ENCODE peak calls at places on chromosomes 2 and 18, in ten cellular contexts. One of them, this sample, is unnamed.

GRCh38 chr18:70781860-70782453 is 493.1 kb downstream of the SOCS6 start:
- DNase-seq in kidney epithelial cell: no peak
- DNase-seq in thyroid gland: peak
- DNase-seq in K562: peak
- DNase-seq in GM13976: peak
- DNase-seq in AG04450: peak
- DNase-seq in H9: peak
- DNase-seq in D721Med: no peak
- DNase-seq in GM20000: peak
- DNase-seq in ovary: no peak
- DNase-seq in this sample: no peak

GRCh38 chr2:157055660-157056199 is 201.8 kb upstream of the GALNT5 start:
- DNase-seq in D721Med: no peak
- DNase-seq in thyroid gland: no peak
- DNase-seq in GM13976: no peak
- DNase-seq in H9: no peak
- DNase-seq in kidney epithelial cell: no peak
- DNase-seq in K562: no peak
- DNase-seq in AG04450: no peak
- DNase-seq in ovary: no peak
- DNase-seq in GM20000: no peak
- DNase-seq in this sample: no peak

GRCh38 chr2:182132605-182133004 is 147.0 kb downstream of the PPP1R1C start:
- DNase-seq in H9: no peak
- DNase-seq in AG04450: no peak
- DNase-seq in D721Med: no peak
- DNase-seq in ovary: no peak
- DNase-seq in GM13976: no peak
- DNase-seq in thyroid gland: no peak
- DNase-seq in K562: no peak
- DNase-seq in GM20000: no peak
- DNase-seq in kidney epithelial cell: no peak
- DNase-seq in this sample: no peak

GRCh38 chr2:156649596-156649995 is 213.4 kb downstream of the GPD2 start:
- DNase-seq in thyroid gland: peak
- DNase-seq in kidney epithelial cell: no peak
- DNase-seq in AG04450: no peak
- DNase-seq in H9: no peak
- DNase-seq in GM13976: no peak
- DNase-seq in K562: no peak
- DNase-seq in ovary: no peak
- DNase-seq in GM20000: no peak
- DNase-seq in D721Med: no peak
- DNase-seq in this sample: no peak

GRCh38 chr2:131047920-131048560 is 45.2 kb downstream of the FAM168B start:
- DNase-seq in thyroid gland: no peak
- DNase-seq in AG04450: no peak
- DNase-seq in GM20000: no peak
- DNase-seq in K562: no peak
- DNase-seq in H9: no peak
- DNase-seq in D721Med: no peak
- DNase-seq in GM13976: no peak
- DNase-seq in ovary: no peak
- DNase-seq in kidney epithelial cell: no peak
- DNase-seq in this sample: no peak

GRCh38 chr2:64035067-64035942 is 16.1 kb upstream of the VPS54 start:
- DNase-seq in ovary: no peak
- DNase-seq in D721Med: no peak
- DNase-seq in GM13976: no peak
- DNase-seq in thyroid gland: no peak
- DNase-seq in H9: no peak
- DNase-seq in kidney epithelial cell: no peak
- DNase-seq in AG04450: no peak
- DNase-seq in K562: no peak
- DNase-seq in GM20000: no peak
- DNase-seq in this sample: no peak

GRCh38 chr2:133362061-133362476 is 206.2 kb downstream of the NCKAP5 start:
- DNase-seq in thyroid gland: no peak
- DNase-seq in D721Med: no peak
- DNase-seq in H9: no peak
- DNase-seq in kidney epithelial cell: no peak
- DNase-seq in ovary: no peak
- DNase-seq in GM13976: no peak
- DNase-seq in K562: no peak
- DNase-seq in GM20000: no peak
- DNase-seq in AG04450: peak
- DNase-seq in this sample: no peak

GRCh38 chr2:3175568-3175955 is 202.1 kb downstream of the EIPR1 start:
- DNase-seq in ovary: no peak
- DNase-seq in AG04450: no peak
- DNase-seq in GM13976: no peak
- DNase-seq in kidney epithelial cell: no peak
- DNase-seq in D721Med: no peak
- DNase-seq in K562: no peak
- DNase-seq in H9: no peak
- DNase-seq in GM20000: no peak
- DNase-seq in thyroid gland: no peak
- DNase-seq in this sample: no peak

GRCh38 chr2:64327510-64328414 is 126.2 kb upstream of the LGALSL start:
- DNase-seq in D721Med: no peak
- DNase-seq in H9: peak
- DNase-seq in GM13976: peak
- DNase-seq in GM20000: peak
- DNase-seq in thyroid gland: no peak
- DNase-seq in kidney epithelial cell: no peak
- DNase-seq in K562: no peak
- DNase-seq in ovary: no peak
- DNase-seq in AG04450: no peak
- DNase-seq in this sample: no peak

GRCh38 chr2:39024833-39025232 is 96.0 kb downstream of the SOS1 start:
- DNase-seq in GM20000: no peak
- DNase-seq in K562: no peak
- DNase-seq in kidney epithelial cell: peak
- DNase-seq in D721Med: no peak
- DNase-seq in H9: no peak
- DNase-seq in GM13976: no peak
- DNase-seq in thyroid gland: no peak
- DNase-seq in ovary: no peak
- DNase-seq in AG04450: no peak
- DNase-seq in this sample: no peak

GRCh38 chr2:187842978-187843847 is 289.0 kb upstream of the TFPI start:
- DNase-seq in GM13976: peak
- DNase-seq in D721Med: no peak
- DNase-seq in H9: no peak
- DNase-seq in ovary: no peak
- DNase-seq in K562: peak
- DNase-seq in thyroid gland: no peak
- DNase-seq in GM20000: peak
- DNase-seq in kidney epithelial cell: peak
- DNase-seq in AG04450: peak
- DNase-seq in this sample: no peak

GRCh38 chr2:121561617-121562268 is 31.1 kb downstream of the RNU4ATAC start:
- DNase-seq in GM13976: no peak
- DNase-seq in D721Med: no peak
- DNase-seq in kidney epithelial cell: no peak
- DNase-seq in AG04450: no peak
- DNase-seq in GM20000: no peak
- DNase-seq in H9: no peak
- DNase-seq in ovary: no peak
- DNase-seq in thyroid gland: no peak
- DNase-seq in K562: no peak
- DNase-seq in this sample: no peak

GRCh38 chr2:113851640-113852039 is 38.2 kb upstream of the ACTR3 start:
- DNase-seq in H9: no peak
- DNase-seq in ovary: peak
- DNase-seq in D721Med: no peak
- DNase-seq in thyroid gland: no peak
- DNase-seq in K562: no peak
- DNase-seq in kidney epithelial cell: no peak
- DNase-seq in GM20000: no peak
- DNase-seq in AG04450: no peak
- DNase-seq in GM13976: no peak
- DNase-seq in this sample: no peak

GRCh38 chr2:95275601-95276243 is 1.5 kb downstream of the PROM2 start:
- DNase-seq in H9: no peak
- DNase-seq in D721Med: no peak
- DNase-seq in kidney epithelial cell: no peak
- DNase-seq in GM20000: no peak
- DNase-seq in ovary: no peak
- DNase-seq in thyroid gland: peak
- DNase-seq in GM13976: no peak
- DNase-seq in AG04450: no peak
- DNase-seq in K562: no peak
- DNase-seq in this sample: peak

DNA sequence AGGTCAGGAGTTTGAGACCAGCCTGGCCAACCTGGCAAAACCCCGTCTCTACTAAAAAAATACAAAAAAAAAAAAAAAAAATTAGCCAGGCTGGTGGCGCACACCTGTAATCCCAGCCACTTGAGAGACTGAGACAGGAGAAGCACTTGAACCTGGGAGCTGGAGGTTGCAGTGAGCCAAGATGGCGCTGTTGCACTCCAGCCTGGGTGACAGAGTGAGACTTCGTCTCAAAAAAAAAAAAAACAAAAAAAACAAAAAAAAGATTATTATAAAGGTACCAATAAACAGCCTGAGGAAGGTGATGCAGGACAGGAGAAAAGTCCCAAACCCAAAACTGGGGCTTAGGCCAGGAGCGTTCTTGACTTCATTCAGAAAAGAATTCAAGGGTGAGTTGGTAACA is 1596.4 kb upstream of the CELF4 start:
- DNase-seq in AG04450: no peak
- DNase-seq in thyroid gland: no peak
- DNase-seq in H9: no peak
- DNase-seq in kidney epithelial cell: no peak
- DNase-seq in GM13976: no peak
- DNase-seq in ovary: no peak
- DNase-seq in D721Med: no peak
- DNase-seq in K562: no peak
- DNase-seq in GM20000: no peak
- DNase-seq in this sample: no peak
- TF ChIP-seq CTCF in AG04450: no peak
- TF ChIP-seq CTCF in thyroid gland: no peak
- TF ChIP-seq CTCF in H9: peak
- TF ChIP-seq CTCF in kidney epithelial cell: no peak
- TF ChIP-seq CTCF in GM13976: no peak
- TF ChIP-seq CTCF in ovary: no peak
- TF ChIP-seq CTCF in D721Med: no peak
- TF ChIP-seq CTCF in K562: no peak
- TF ChIP-seq CTCF in GM20000: no peak
- TF ChIP-seq CTCF in this sample: no peak

GRCh38 chr18:53254265-53254664 is 914.3 kb downstream of the DCC start:
- DNase-seq in GM13976: no peak
- DNase-seq in D721Med: no peak
- DNase-seq in ovary: no peak
- DNase-seq in kidney epithelial cell: no peak
- DNase-seq in H9: no peak
- DNase-seq in AG04450: no peak
- DNase-seq in GM20000: no peak
- DNase-seq in thyroid gland: no peak
- DNase-seq in K562: no peak
- DNase-seq in this sample: no peak
- TF ChIP-seq CTCF in GM13976: no peak
- TF ChIP-seq CTCF in D721Med: no peak
- TF ChIP-seq CTCF in ovary: no peak
- TF ChIP-seq CTCF in kidney epithelial cell: no peak
- TF ChIP-seq CTCF in H9: no peak
- TF ChIP-seq CTCF in AG04450: no peak
- TF ChIP-seq CTCF in GM20000: no peak
- TF ChIP-seq CTCF in thyroid gland: no peak
- TF ChIP-seq CTCF in K562: no peak
- TF ChIP-seq CTCF in this sample: no peak

GRCh38 chr2:213149949-213150314 is 1.5 kb downstream of the IKZF2 start:
- DNase-seq in GM20000: no peak
- DNase-seq in AG04450: no peak
- DNase-seq in K562: no peak
- DNase-seq in kidney epithelial cell: no peak
- DNase-seq in H9: no peak
- DNase-seq in D721Med: no peak
- DNase-seq in ovary: no peak
- DNase-seq in GM13976: no peak
- DNase-seq in thyroid gland: no peak
- DNase-seq in this sample: no peak

GRCh38 chr2:213147550-213147949 is 3.9 kb downstream of the IKZF2 start:
- DNase-seq in D721Med: no peak
- DNase-seq in H9: no peak
- DNase-seq in GM13976: no peak
- DNase-seq in GM20000: no peak
- DNase-seq in ovary: no peak
- DNase-seq in thyroid gland: no peak
- DNase-seq in K562: no peak
- DNase-seq in AG04450: no peak
- DNase-seq in kidney epithelial cell: no peak
- DNase-seq in this sample: no peak

GRCh38 chr2:213150315-213150951 is 979 bp downstream of the IKZF2 start:
- DNase-seq in D721Med: no peak
- DNase-seq in H9: peak
- DNase-seq in thyroid gland: peak
- DNase-seq in GM20000: no peak
- DNase-seq in GM13976: no peak
- DNase-seq in kidney epithelial cell: no peak
- DNase-seq in ovary: peak
- DNase-seq in K562: no peak
- DNase-seq in AG04450: no peak
- DNase-seq in this sample: no peak

GRCh38 chr2:213148572-213149331 is 2.7 kb downstream of the IKZF2 start:
- DNase-seq in ovary: no peak
- DNase-seq in D721Med: no peak
- DNase-seq in GM13976: no peak
- DNase-seq in H9: no peak
- DNase-seq in kidney epithelial cell: no peak
- DNase-seq in GM20000: no peak
- DNase-seq in K562: no peak
- DNase-seq in AG04450: no peak
- DNase-seq in thyroid gland: no peak
- DNase-seq in this sample: no peak

GRCh38 chr2:213149332-213149875 is 2.0 kb downstream of the IKZF2 start:
- DNase-seq in K562: no peak
- DNase-seq in H9: no peak
- DNase-seq in kidney epithelial cell: no peak
- DNase-seq in ovary: no peak
- DNase-seq in GM13976: no peak
- DNase-seq in GM20000: no peak
- DNase-seq in thyroid gland: no peak
- DNase-seq in D721Med: no peak
- DNase-seq in AG04450: no peak
- DNase-seq in this sample: no peak
- TF ChIP-seq CTCF in K562: no peak
- TF ChIP-seq CTCF in H9: no peak
- TF ChIP-seq CTCF in kidney epithelial cell: peak
- TF ChIP-seq CTCF in ovary: no peak
- TF ChIP-seq CTCF in GM13976: no peak
- TF ChIP-seq CTCF in GM20000: no peak
- TF ChIP-seq CTCF in thyroid gland: no peak
- TF ChIP-seq CTCF in D721Med: no peak
- TF ChIP-seq CTCF in AG04450: no peak
- TF ChIP-seq CTCF in this sample: no peak

DNA sequence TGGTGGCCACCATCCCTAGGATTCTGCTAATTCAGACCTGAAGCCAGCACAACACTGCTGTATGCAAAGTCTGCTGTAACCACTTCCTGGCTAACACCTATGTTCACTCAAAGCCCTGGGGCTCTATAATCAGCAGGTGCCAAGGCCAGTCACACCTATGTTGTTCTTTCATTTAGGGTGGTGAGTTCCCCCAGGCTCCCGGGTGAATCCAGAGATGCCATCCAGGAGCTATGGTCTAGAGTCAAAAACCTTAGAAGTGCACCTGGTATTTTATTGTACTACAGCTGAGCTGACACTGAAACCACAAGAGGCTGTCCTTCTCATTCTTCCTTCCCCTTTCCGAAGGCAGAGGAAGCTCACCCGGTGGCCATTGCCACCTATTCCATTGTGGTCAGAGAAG is 46.2 kb upstream of the CCDC141 start:
- DNase-seq in kidney epithelial cell: no peak
- DNase-seq in ovary: no peak
- DNase-seq in GM20000: peak
- DNase-seq in D721Med: no peak
- DNase-seq in K562: no peak
- DNase-seq in H9: no peak
- DNase-seq in thyroid gland: no peak
- DNase-seq in GM13976: no peak
- DNase-seq in AG04450: no peak
- DNase-seq in this sample: no peak
- TF ChIP-seq CTCF in kidney epithelial cell: no peak
- TF ChIP-seq CTCF in ovary: no peak
- TF ChIP-seq CTCF in GM20000: no peak
- TF ChIP-seq CTCF in D721Med: no peak
- TF ChIP-seq CTCF in K562: no peak
- TF ChIP-seq CTCF in H9: no peak
- TF ChIP-seq CTCF in thyroid gland: no peak
- TF ChIP-seq CTCF in GM13976: no peak
- TF ChIP-seq CTCF in AG04450: no peak
- TF ChIP-seq CTCF in this sample: no peak